ENCODE peak calls at places on chromosomes 1 and 21, in eight cellular contexts. Y is B cell, C is heart right ventricle, W is Calu3, Q is mammary epithelial cell, E is lower leg skin, A is HFF-Myc, P is progenitor cell of endocrine pancreas. Z is an unnamed sample.

GRCh38 chr21:43307677-43308070 is 119.3 kb downstream of the SIK1 start:
- DNase-seq in C (no peak), A (no peak), E (no peak), Q (no peak), Y (no peak), P (no peak), W (no peak), Z (no peak)

GRCh38 chr1:54904476-54905048 is 17.6 kb upstream of the DHCR24 start:
- DNase-seq in P (no peak), W (no peak), A (no peak), E (no peak), C (no peak), Y (no peak), Q (peak), Z (no peak)

GRCh38 chr1:154819628-154820590 is 50.2 kb downstream of the KCNN3 start:
- DNase-seq in E (no peak), C (no peak), P (peak), Y (no peak), Q (no peak), W (peak), A (no peak), Z (peak)

GRCh38 chr1:225044258-225044657 is 114.8 kb downstream of the DNAH14 start:
- DNase-seq in A (no peak), P (no peak), Q (no peak), C (no peak), W (no peak), E (no peak), Y (no peak), Z (no peak)

GRCh38 chr21:44933938-44934260 is 5.9 kb upstream of the SLX9 start:
- DNase-seq in P (no peak), A (no peak), C (no peak), Q (no peak), E (no peak), Y (no peak), W (no peak), Z (no peak)

GRCh38 chr1:61757945-61758344 is 15.7 kb downstream of the PATJ start:
- DNase-seq in E (no peak), C (no peak), A (no peak), Q (no peak), W (no peak), P (no peak), Y (no peak), Z (no peak)

GRCh38 chr1:86356247-86356646 is 39.9 kb downstream of the ODF2L start:
- DNase-seq in W (no peak), C (no peak), P (no peak), E (no peak), Y (no peak), Q (no peak), A (peak), Z (no peak)

GRCh38 chr1:170533331-170533730 is 1.4 kb downstream of the GORAB start:
- DNase-seq in P (no peak), C (no peak), A (no peak), Q (no peak), E (no peak), Y (no peak), W (no peak), Z (no peak)

GRCh38 chr1:37186246-37186756 is 152.0 kb upstream of the GRIK3 start:
- DNase-seq in W (no peak), Y (no peak), E (no peak), A (no peak), C (no peak), P (no peak), Q (no peak), Z (no peak)

GRCh38 chr1:116560704-116561490 is 9.9 kb downstream of the CD58 start:
- DNase-seq in Q (no peak), P (no peak), A (no peak), Y (no peak), C (no peak), E (no peak), W (no peak), Z (no peak)

GRCh38 chr1:168452329-168452728 is 91.5 kb downstream of the XCL2 start:
- DNase-seq in E (no peak), P (no peak), Q (no peak), W (no peak), C (no peak), Y (no peak), A (no peak), Z (no peak)
- TF ChIP-seq CTCF in E (no peak), P (peak), Q (peak), W (no peak), C (no peak), Y (no peak), A (peak), Z (no peak)

DNA sequence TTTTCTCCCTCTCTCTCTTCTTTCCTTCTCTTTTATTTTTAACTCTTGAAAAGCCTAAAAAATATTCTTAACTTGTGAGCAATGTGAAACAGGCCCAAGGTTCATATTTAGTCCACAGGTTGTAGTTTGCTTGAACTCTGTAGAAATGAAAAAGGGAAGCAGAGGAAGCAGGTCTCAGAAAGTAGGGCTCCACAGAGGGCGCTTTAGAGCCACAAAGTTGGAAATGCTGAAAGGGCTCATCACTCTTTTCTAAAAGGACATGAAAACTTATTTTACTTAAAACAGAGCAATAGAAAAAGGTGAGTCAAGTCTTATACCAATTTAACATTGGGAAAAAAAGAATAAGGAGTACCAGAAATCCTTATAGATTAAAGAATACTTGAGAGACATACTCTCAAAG is 247.0 kb downstream of the USP25 start:
- DNase-seq in W (peak), Q (no peak), C (no peak), A (no peak), E (no peak), Y (no peak), P (no peak), Z (peak)
- TF ChIP-seq CTCF in W (no peak), Q (no peak), C (peak), A (peak), E (no peak), Y (no peak), P (peak), Z (no peak)

GRCh38 chr1:6440198-6441126 is 15.9 kb downstream of the ESPN start:
- DNase-seq in C (no peak), P (peak), Q (peak), Y (peak), W (peak), A (no peak), E (no peak), Z (peak)
- TF ChIP-seq CTCF in C (peak), P (peak), Q (no peak), Y (peak), W (peak), A (no peak), E (no peak), Z (peak)

GRCh38 chr21:14143999-14144398 is 66.8 kb downstream of the LIPI start:
- DNase-seq in Q (no peak), C (no peak), P (no peak), E (no peak), Y (no peak), A (no peak), W (no peak), Z (no peak)
- TF ChIP-seq CTCF in Q (no peak), C (no peak), P (no peak), E (no peak), Y (no peak), A (no peak), W (no peak), Z (no peak)

Z was measured in nephron progenitor cell.